ENCODE peak calls at places on chromosomes 5 and 9, in seven cellular contexts. Y is HepG2, W is HCT116, X is H1, P is SK-N-SH, Z is K562, I is GM12878. L is an unnamed sample.
A peak's percentile ranks its signal among the peaks of the same experiment; 100 is the strongest.

GRCh38 chr5:41507501-41507900 is 2.9 kb downstream of the PLCXD3 start:
- DNase-seq in Y (no peak), W (no peak), X (no peak), P (no peak), Z (no peak), I (no peak), L (no peak)

GRCh38 chr5:167947312-167947711 is 344.1 kb upstream of the WWC1 start:
- DNase-seq in Y (no peak), Z (no peak), X (no peak), W (no peak), P (no peak), I (no peak), L (no peak)

GRCh38 chr5:122761115-122761514 is 13.8 kb upstream of the SNX2 start:
- DNase-seq in Z (no peak), Y (no peak), P (no peak), X (no peak), W (no peak), I (no peak), L (no peak)

GRCh38 chr5:171412186-171412585 is 7.3 kb upstream of the FGF18 start:
- DNase-seq in I (no peak), P (no peak), W (no peak), Z (no peak), Y (no peak), X (no peak), L (no peak)

GRCh38 chr5:669111-669841 is 23.9 kb downstream of the TPPP start:
- DNase-seq in Z (peak; percentile 71), I (no peak), Y (peak; percentile 20), X (peak; percentile 97), W (no peak), P (peak; percentile 71), L (no peak)

GRCh38 chr5:54874337-54875021 is 110.9 kb downstream of the ESM1 start:
- DNase-seq in Z (no peak), I (no peak), W (no peak), Y (no peak), P (no peak), X (no peak), L (peak; percentile 75)

GRCh38 chr5:42015681-42016080 is 90.6 kb downstream of the FBXO4 start:
- DNase-seq in Y (no peak), W (no peak), Z (no peak), P (no peak), I (no peak), X (no peak), L (no peak)

GRCh38 chr9:37507586-37508134 is 21.9 kb downstream of the POLR1E start:
- DNase-seq in P (no peak), Y (no peak), W (no peak), Z (no peak), X (no peak), I (no peak), L (no peak)

GRCh38 chr9:111237447-111237846 is 92.6 kb downstream of the OR2K2 start:
- DNase-seq in X (no peak), W (no peak), P (no peak), Z (no peak), I (peak; percentile 16), Y (no peak), L (no peak)

GRCh38 chr5:104512063-104512798 is 949.6 kb upstream of the NUDT12 start:
- DNase-seq in P (no peak), Y (no peak), Z (no peak), I (no peak), X (no peak), W (no peak), L (no peak)

GRCh38 chr9:93202919-93203712 is 19.2 kb downstream of the WNK2 start:
- DNase-seq in Z (no peak), I (no peak), X (no peak), W (no peak), P (no peak), Y (no peak), L (no peak)

GRCh38 chr9:113355197-113355596 is 5.9 kb downstream of the BSPRY start:
- DNase-seq in Y (peak; percentile 77), Z (peak; percentile 61), X (no peak), W (no peak), I (no peak), P (no peak), L (no peak)

DNA sequence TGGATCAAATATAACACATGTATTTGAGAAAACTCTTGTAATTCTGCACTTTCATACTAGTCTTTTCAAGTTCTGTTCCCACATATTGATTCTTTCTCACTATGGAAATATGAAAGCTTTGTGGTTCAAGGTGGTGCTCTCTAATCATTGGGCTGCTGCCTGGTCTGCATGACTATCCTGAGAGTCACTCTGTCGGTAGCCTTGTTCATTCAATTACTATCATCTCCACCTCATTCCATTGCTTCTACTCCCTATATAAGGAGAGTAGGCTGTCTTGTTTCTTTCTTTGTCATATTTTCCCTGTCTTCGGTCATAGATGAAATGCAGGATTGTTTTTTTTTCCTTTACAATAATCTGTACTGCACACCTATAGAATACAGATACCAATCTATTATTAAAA is 341.4 kb upstream of the ACTBL2 start:
- DNase-seq in Y (no peak), P (no peak), I (no peak), W (peak; percentile 95), X (no peak), Z (no peak), L (no peak)
- TF ChIP-seq JUND in Y (no peak), P (peak; percentile 54), I (no peak), W (peak; percentile 97), X (no peak), Z (no peak), L (no peak)

DNA sequence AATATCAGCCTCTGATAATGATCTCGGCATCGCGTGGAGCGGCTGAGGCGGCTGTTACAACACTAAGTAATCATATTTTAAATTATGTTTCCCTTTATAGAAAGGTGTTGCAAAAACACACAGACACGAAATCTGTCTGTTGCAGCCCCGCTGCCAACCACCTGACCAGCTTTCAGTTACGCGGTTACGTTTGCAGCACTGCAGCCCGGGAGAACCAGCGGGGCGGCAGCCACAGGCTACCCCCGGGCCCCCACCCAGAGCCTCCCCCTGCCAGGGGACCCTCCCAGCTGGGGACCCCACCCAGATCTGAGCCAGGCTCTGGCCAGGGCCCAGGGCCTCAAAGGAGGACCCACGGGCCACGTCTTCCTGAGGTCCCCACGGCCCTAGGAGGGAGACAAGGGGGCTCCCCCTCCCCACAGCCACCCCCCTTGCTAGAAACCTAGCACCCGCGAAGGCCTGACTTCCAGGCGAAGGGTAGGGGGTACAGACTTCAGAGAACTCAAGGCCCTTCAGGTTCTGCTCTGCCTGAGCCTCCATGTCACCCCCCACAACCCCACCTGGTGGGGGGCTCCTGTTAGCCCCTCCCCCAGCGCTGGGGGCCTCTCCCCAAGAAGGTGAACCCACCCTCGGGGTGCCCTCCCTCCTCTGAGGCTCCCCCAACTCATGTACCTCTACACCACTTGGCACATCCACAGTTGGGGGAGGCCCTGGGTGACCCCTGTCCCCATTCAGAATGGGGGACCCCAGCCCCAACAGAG is 6.0 kb downstream of the NACC2 start:
- DNase-seq in X (no peak), W (no peak), Y (no peak), P (peak; percentile 46), I (no peak), Z (no peak), L (peak; percentile 60)
- TF ChIP-seq JUND in X (no peak), W (no peak), Y (no peak), P (no peak), I (no peak), Z (no peak), L (no peak)

DNA sequence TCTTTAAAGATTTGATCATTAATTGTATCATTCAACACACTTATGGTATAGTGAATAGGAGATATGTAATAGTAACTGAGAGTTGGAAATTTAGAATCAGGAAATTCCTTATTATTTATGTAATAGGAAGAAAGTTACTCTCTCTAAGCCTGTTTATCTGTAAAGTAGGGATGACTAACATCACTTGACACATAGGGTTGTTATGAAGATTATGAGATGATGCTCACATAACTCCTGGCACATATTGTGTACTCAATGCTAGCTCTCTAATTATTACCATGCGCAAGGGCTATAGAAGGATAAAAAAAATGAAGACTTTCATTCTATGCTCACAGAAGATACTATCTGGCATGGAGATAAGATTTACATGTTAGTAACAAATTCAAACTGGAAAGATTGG is 149.9 kb downstream of the ISOC1 start:
- DNase-seq in P (no peak), I (no peak), Z (no peak), W (no peak), Y (no peak), X (no peak), L (no peak)
- TF ChIP-seq JUND in P (peak; percentile 38), I (no peak), Z (no peak), W (no peak), Y (no peak), X (no peak), L (no peak)

GRCh38 chr5:73963021-73963420 is 337.0 kb downstream of the ARHGEF28 start:
- DNase-seq in W (no peak), I (no peak), P (no peak), Z (no peak), X (no peak), Y (no peak), L (no peak)
- TF ChIP-seq JUND in W (no peak), I (no peak), P (no peak), Z (no peak), X (no peak), Y (no peak), L (no peak)

GRCh38 chr5:138504799-138505198 is 38.2 kb downstream of the ETF1 start:
- DNase-seq in X (no peak), Z (no peak), Y (no peak), I (no peak), P (no peak), W (no peak), L (peak; percentile 77)
- TF ChIP-seq JUND in X (no peak), Z (no peak), Y (no peak), I (no peak), P (no peak), W (no peak), L (no peak)